ENCODE peak calls at places on chromosomes 3 and 15, in six cellular contexts. R is HCT116, G is K562, I is H1, D is HepG2, M is GM12878. Y is an unnamed sample. For H3K4me1, the result is how much of the 10 kb centered on the place peaks cover.

GRCh38 chr3:126466886-126467610 is 8.6 kb downstream of the ZXDC start:
- DNase-seq in R (no peak), G (no peak), I (no peak), D (no peak), M (no peak), Y (no peak)

GRCh38 chr3:196619213-196619612 is 20.3 kb upstream of the NRROS start:
- DNase-seq in R (no peak), G (no peak), I (no peak), D (no peak), M (no peak), Y (no peak)

GRCh38 chr3:20837676-20838302 is 651.8 kb upstream of the SGO1 start:
- DNase-seq in R (no peak), G (no peak), I (no peak), D (no peak), M (no peak), Y (no peak)

GRCh38 chr3:50573566-50574279 is 4.4 kb downstream of the HEMK1 start:
- DNase-seq in R (no peak), G (no peak), I (no peak), D (no peak), M (no peak), Y (no peak)

GRCh38 chr15:63999177-63999576 is 47.1 kb downstream of the DAPK2 start:
- DNase-seq in R (no peak), G (no peak), I (no peak), D (no peak), M (no peak), Y (no peak)

GRCh38 chr3:11699083-11699427 is 55.3 kb upstream of the VGLL4 start:
- DNase-seq in R (no peak), G (no peak), I (no peak), D (no peak), M (no peak), Y (no peak)

GRCh38 chr3:132457301-132457700 is 40.0 kb downstream of the DNAJC13 start:
- DNase-seq in R (no peak), G (no peak), I (no peak), D (no peak), M (no peak), Y (no peak)

GRCh38 chr3:55597638-55598037 is 110.5 kb upstream of the WNT5A start:
- DNase-seq in R (no peak), G (no peak), I (no peak), D (no peak), M (no peak), Y (no peak)

GRCh38 chr15:70067011-70067410 is 30.7 kb downstream of the TLE3 start:
- DNase-seq in R (no peak), G (no peak), I (no peak), D (no peak), M (no peak), Y (no peak)

GRCh38 chr3:69379661-69380060 is 6.2 kb downstream of the FRMD4B start:
- DNase-seq in R (no peak), G (no peak), I (no peak), D (no peak), M (no peak), Y (no peak)

GRCh38 chr3:129892486-129892856 is 1.0 kb downstream of the TMCC1 start:
- DNase-seq in R (no peak), G (no peak), I (no peak), D (no peak), M (no peak), Y (no peak)

GRCh38 chr3:14413381-14414071 is 11.1 kb downstream of the SLC6A6 start:
- DNase-seq in R (no peak), G (peak), I (peak), D (no peak), M (no peak), Y (no peak)

GRCh38 chr3:149968216-149968615 is 2.5 kb downstream of the PFN2 start:
- DNase-seq in R (no peak), G (no peak), I (no peak), D (no peak), M (no peak), Y (no peak)

GRCh38 chr3:72960812-72961518 is 35.6 kb upstream of the PPP4R2 start:
- DNase-seq in R (no peak), G (peak), I (no peak), D (peak), M (no peak), Y (no peak)

GRCh38 chr3:188006726-188007393 is 147.1 kb upstream of the LPP start:
- DNase-seq in R (no peak), G (no peak), I (no peak), D (no peak), M (no peak), Y (no peak)

GRCh38 chr15:44194397-44195150 is 497 bp downstream of the FRMD5 start:
- DNase-seq in R (no peak), G (peak), I (no peak), D (no peak), M (no peak), Y (no peak)

GRCh38 chr15:67132276-67132675 is 66.9 kb downstream of the SMAD3 start:
- DNase-seq in R (no peak), G (no peak), I (no peak), D (no peak), M (no peak), Y (no peak)
- TF ChIP-seq ZNF274 in R (no peak), G (no peak), I (no peak), D (no peak), M (no peak), Y (no peak)

GRCh38 chr3:17179381-17180205 is 294.8 kb downstream of the PLCL2 start:
- DNase-seq in R (no peak), G (no peak), I (no peak), D (no peak), M (peak), Y (no peak)
- TF ChIP-seq YY1 in R (no peak), G (no peak), I (no peak), D (no peak), M (no peak), Y (no peak)

GRCh38 chr3:53713626-53714025 is 132.6 kb downstream of the CHDH start:
- DNase-seq in R (no peak), G (no peak), I (no peak), D (no peak), M (no peak), Y (no peak)
- H3K4me1 ChIP-seq in R (under half), G (under half), I (under half), D (under half), M (under half), Y (under half)

GRCh38 chr3:151726016-151726415 is 7.7 kb upstream of the AADACL2 start:
- DNase-seq in R (no peak), G (peak), I (no peak), D (peak), M (no peak), Y (no peak)
- TF ChIP-seq ZNF274 in R (no peak), G (no peak), I (no peak), D (no peak), M (no peak), Y (no peak)

GRCh38 chr15:58552505-58553364 is 120.9 kb downstream of the LIPC start:
- DNase-seq in R (no peak), G (no peak), I (no peak), D (no peak), M (no peak), Y (no peak)
- TF ChIP-seq YY1 in R (no peak), G (no peak), I (no peak), D (no peak), M (no peak), Y (no peak)

GRCh38 chr3:71495708-71496472 is 87.6 kb downstream of the FOXP1 start:
- DNase-seq in R (no peak), G (peak), I (no peak), D (peak), M (no peak), Y (no peak)
- H3K4me1 ChIP-seq in R (under half), G (under half), I (under half), D (under half), M (under half), Y (under half)

GRCh38 chr3:31504230-31504629 is 28.5 kb upstream of the STT3B start:
- DNase-seq in R (no peak), G (no peak), I (no peak), D (peak), M (no peak), Y (no peak)

GRCh38 chr3:31503456-31503855 is 29.3 kb upstream of the STT3B start:
- DNase-seq in R (no peak), G (no peak), I (no peak), D (no peak), M (no peak), Y (no peak)

GRCh38 chr3:31508452-31509146 is 24.1 kb upstream of the STT3B start:
- DNase-seq in R (no peak), G (no peak), I (no peak), D (no peak), M (no peak), Y (no peak)

GRCh38 chr3:31505353-31506048 is 27.2 kb upstream of the STT3B start:
- DNase-seq in R (no peak), G (no peak), I (no peak), D (no peak), M (no peak), Y (peak)

DNA sequence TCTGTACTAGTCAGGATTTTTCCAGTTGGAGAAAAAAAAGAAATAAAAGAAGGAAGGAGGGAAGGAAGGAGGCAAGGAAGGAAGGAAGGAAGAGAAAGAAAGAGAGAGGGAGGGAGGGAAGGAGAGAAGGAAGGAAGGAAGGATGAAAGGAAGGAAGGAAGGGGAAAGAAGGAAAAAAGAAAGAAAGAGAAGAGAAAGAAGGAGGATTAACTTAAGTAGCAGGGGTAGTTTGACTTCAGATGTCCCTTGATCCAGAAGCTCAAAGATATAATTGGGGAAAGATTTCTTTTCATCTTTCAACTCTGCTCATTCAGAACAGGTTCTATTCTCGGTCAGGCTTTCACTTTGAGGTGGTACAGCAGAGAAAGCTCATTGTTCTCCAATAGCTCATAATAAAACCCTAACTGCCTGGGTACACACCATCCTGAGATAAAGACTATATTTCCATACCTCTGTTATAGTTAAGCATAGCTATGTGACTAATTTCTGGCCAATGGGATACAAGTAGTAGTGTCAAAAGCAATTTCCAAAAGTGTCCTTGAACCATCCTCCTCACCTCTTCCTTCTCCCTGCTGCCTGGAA is 23.5 kb upstream of the STT3B start:
- DNase-seq in R (no peak), G (no peak), I (no peak), D (no peak), M (no peak), Y (no peak)
- TF ChIP-seq ZNF274 in R (no peak), G (no peak), I (no peak), D (no peak), M (no peak), Y (no peak)

GRCh38 chr15:92523176-92523575 is 129.5 kb downstream of the ST8SIA2 start:
- DNase-seq in R (no peak), G (no peak), I (no peak), D (no peak), M (no peak), Y (no peak)

GRCh38 chr15:92524161-92524560 is 130.5 kb downstream of the ST8SIA2 start:
- DNase-seq in R (no peak), G (no peak), I (no peak), D (no peak), M (no peak), Y (no peak)

GRCh38 chr15:92519709-92520108 is 126.0 kb downstream of the ST8SIA2 start:
- DNase-seq in R (no peak), G (no peak), I (no peak), D (no peak), M (no peak), Y (no peak)

GRCh38 chr15:92520914-92521623 is 127.4 kb downstream of the ST8SIA2 start:
- DNase-seq in R (no peak), G (no peak), I (no peak), D (no peak), M (no peak), Y (no peak)

GRCh38 chr15:92521624-92522008 is 127.9 kb downstream of the ST8SIA2 start:
- DNase-seq in R (peak), G (peak), I (peak), D (peak), M (peak), Y (peak)
- TF ChIP-seq YY1 in R (no peak), G (no peak), I (no peak), D (no peak), M (peak), Y (no peak)

DNA sequence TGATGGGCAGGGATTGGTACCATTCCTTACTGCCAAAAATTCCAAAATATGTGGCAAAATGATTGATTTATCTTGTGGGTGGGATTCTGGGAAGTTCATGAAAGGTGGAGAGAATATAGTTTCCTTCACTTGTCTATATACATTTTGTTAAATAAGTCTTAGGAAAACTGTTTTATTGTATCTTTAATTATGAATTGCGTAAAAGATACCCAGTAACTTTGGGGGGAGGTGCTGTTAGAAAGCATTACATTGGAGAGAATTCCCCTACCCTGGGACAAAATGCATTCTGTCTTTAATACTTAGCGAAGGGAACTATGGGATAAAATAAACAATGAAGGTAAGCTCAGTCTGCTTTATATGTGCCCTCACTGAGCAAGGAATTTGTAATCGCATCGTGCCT is 4.6 kb downstream of the SETD5 start:
- DNase-seq in R (no peak), G (no peak), I (no peak), D (no peak), M (no peak), Y (no peak)
- H3K4me1 ChIP-seq in R (half or more), G (under half), I (under half), D (half or more), M (under half), Y (under half)

GRCh38 chr3:53224536-53224935 is 31.3 kb downstream of the TKT start:
- DNase-seq in R (no peak), G (no peak), I (no peak), D (no peak), M (no peak), Y (no peak)
- TF ChIP-seq ZNF274 in R (no peak), G (no peak), I (no peak), D (no peak), M (no peak), Y (no peak)

Y was measured in NT2/D1.